ENCODE peak calls at places on chromosomes 1 and 21, in eight cellular contexts. One of them, this sample, is unnamed.

GRCh38 chr1:212794561-212795014 is 2.9 kb downstream of the TATDN3 start:
- DNase-seq in A549: no peak
- DNase-seq in GM12878: peak; percentile 90
- DNase-seq in heart left ventricle: no peak
- DNase-seq in uterus: no peak
- DNase-seq in transverse colon: no peak
- DNase-seq in prostate gland: no peak
- DNase-seq in sigmoid colon: no peak
- DNase-seq in this sample: no peak

GRCh38 chr1:200323856-200324400 is 85.9 kb downstream of the ZNF281 start:
- DNase-seq in A549: no peak
- DNase-seq in GM12878: no peak
- DNase-seq in heart left ventricle: no peak
- DNase-seq in uterus: no peak
- DNase-seq in transverse colon: no peak
- DNase-seq in prostate gland: no peak
- DNase-seq in sigmoid colon: no peak
- DNase-seq in this sample: no peak

GRCh38 chr1:117366982-117367768 is at the start of gene MAN1A2:
- DNase-seq in A549: peak; percentile 24
- DNase-seq in GM12878: peak; percentile 53
- DNase-seq in heart left ventricle: peak; percentile 95
- DNase-seq in uterus: peak; percentile 85
- DNase-seq in transverse colon: peak; percentile 92
- DNase-seq in prostate gland: peak; percentile 93
- DNase-seq in sigmoid colon: peak; percentile 95
- DNase-seq in this sample: no peak

GRCh38 chr1:153940756-153941155 is 5.8 kb downstream of the DENND4B start:
- DNase-seq in A549: no peak
- DNase-seq in GM12878: no peak
- DNase-seq in heart left ventricle: no peak
- DNase-seq in uterus: no peak
- DNase-seq in transverse colon: no peak
- DNase-seq in prostate gland: no peak
- DNase-seq in sigmoid colon: no peak
- DNase-seq in this sample: no peak

GRCh38 chr1:246317723-246318359 is 189.2 kb downstream of the SMYD3 start:
- DNase-seq in A549: no peak
- DNase-seq in GM12878: no peak
- DNase-seq in heart left ventricle: no peak
- DNase-seq in uterus: no peak
- DNase-seq in transverse colon: no peak
- DNase-seq in prostate gland: no peak
- DNase-seq in sigmoid colon: no peak
- DNase-seq in this sample: no peak

GRCh38 chr1:28058168-28058567 is 30.2 kb downstream of the EYA3 start:
- DNase-seq in A549: no peak
- DNase-seq in GM12878: no peak
- DNase-seq in heart left ventricle: no peak
- DNase-seq in uterus: no peak
- DNase-seq in transverse colon: no peak
- DNase-seq in prostate gland: no peak
- DNase-seq in sigmoid colon: no peak
- DNase-seq in this sample: no peak

GRCh38 chr1:185483647-185484450 is 166.8 kb upstream of the IVNS1ABP start:
- DNase-seq in A549: peak; percentile 38
- DNase-seq in GM12878: no peak
- DNase-seq in heart left ventricle: no peak
- DNase-seq in uterus: no peak
- DNase-seq in transverse colon: no peak
- DNase-seq in prostate gland: peak; percentile 58
- DNase-seq in sigmoid colon: no peak
- DNase-seq in this sample: no peak

GRCh38 chr1:209769956-209770355 is 14.1 kb downstream of the TRAF3IP3 start:
- DNase-seq in A549: no peak
- DNase-seq in GM12878: no peak
- DNase-seq in heart left ventricle: no peak
- DNase-seq in uterus: no peak
- DNase-seq in transverse colon: no peak
- DNase-seq in prostate gland: no peak
- DNase-seq in sigmoid colon: no peak
- DNase-seq in this sample: no peak

GRCh38 chr1:179079113-179079761 is 2.6 kb upstream of the TOR3A start:
- DNase-seq in A549: peak; percentile 66
- DNase-seq in GM12878: no peak
- DNase-seq in heart left ventricle: no peak
- DNase-seq in uterus: peak; percentile 65
- DNase-seq in transverse colon: peak; percentile 57
- DNase-seq in prostate gland: peak; percentile 62
- DNase-seq in sigmoid colon: peak; percentile 74
- DNase-seq in this sample: no peak

GRCh38 chr1:30879940-30880339 is 28.6 kb downstream of the SDC3 start:
- DNase-seq in A549: no peak
- DNase-seq in GM12878: no peak
- DNase-seq in heart left ventricle: no peak
- DNase-seq in uterus: no peak
- DNase-seq in transverse colon: no peak
- DNase-seq in prostate gland: no peak
- DNase-seq in sigmoid colon: no peak
- DNase-seq in this sample: no peak

GRCh38 chr1:11283148-11283547 is 10.2 kb downstream of the UBIAD1 start:
- DNase-seq in A549: no peak
- DNase-seq in GM12878: no peak
- DNase-seq in heart left ventricle: no peak
- DNase-seq in uterus: no peak
- DNase-seq in transverse colon: no peak
- DNase-seq in prostate gland: no peak
- DNase-seq in sigmoid colon: no peak
- DNase-seq in this sample: no peak

GRCh38 chr1:22889213-22889827 is 83.3 kb downstream of the LACTBL1 start:
- DNase-seq in A549: peak; percentile 41
- DNase-seq in GM12878: no peak
- DNase-seq in heart left ventricle: no peak
- DNase-seq in uterus: no peak
- DNase-seq in transverse colon: no peak
- DNase-seq in prostate gland: peak; percentile 18
- DNase-seq in sigmoid colon: no peak
- DNase-seq in this sample: no peak

GRCh38 chr1:221336141-221336540 is 405.7 kb downstream of the DUSP10 start:
- DNase-seq in A549: no peak
- DNase-seq in GM12878: no peak
- DNase-seq in heart left ventricle: no peak
- DNase-seq in uterus: no peak
- DNase-seq in transverse colon: no peak
- DNase-seq in prostate gland: no peak
- DNase-seq in sigmoid colon: no peak
- DNase-seq in this sample: no peak

GRCh38 chr1:149936076-149936991 is at the start of gene MTMR11:
- DNase-seq in A549: peak; percentile 66
- DNase-seq in GM12878: no peak
- DNase-seq in heart left ventricle: no peak
- DNase-seq in uterus: peak; percentile 67
- DNase-seq in transverse colon: peak; percentile 63
- DNase-seq in prostate gland: peak; percentile 32
- DNase-seq in sigmoid colon: peak; percentile 80
- DNase-seq in this sample: no peak

GRCh38 chr1:26787706-26788514 is at the start of gene PIGV:
- DNase-seq in A549: peak; percentile 76
- DNase-seq in GM12878: no peak
- DNase-seq in heart left ventricle: peak; percentile 95
- DNase-seq in uterus: peak; percentile 84
- DNase-seq in transverse colon: peak; percentile 90
- DNase-seq in prostate gland: peak; percentile 79
- DNase-seq in sigmoid colon: peak; percentile 93
- DNase-seq in this sample: no peak

GRCh38 chr1:26787381-26787705 is 407 bp upstream of the PIGV start:
- DNase-seq in A549: no peak
- DNase-seq in GM12878: peak; percentile 80
- DNase-seq in heart left ventricle: no peak
- DNase-seq in uterus: no peak
- DNase-seq in transverse colon: peak; percentile 61
- DNase-seq in prostate gland: no peak
- DNase-seq in sigmoid colon: no peak
- DNase-seq in this sample: no peak

GRCh38 chr1:26785611-26786436 is 1.9 kb upstream of the PIGV start:
- DNase-seq in A549: no peak
- DNase-seq in GM12878: no peak
- DNase-seq in heart left ventricle: no peak
- DNase-seq in uterus: no peak
- DNase-seq in transverse colon: peak; percentile 28
- DNase-seq in prostate gland: no peak
- DNase-seq in sigmoid colon: no peak
- DNase-seq in this sample: no peak

GRCh38 chr1:26788515-26788785 is 700 bp downstream of the PIGV start:
- DNase-seq in A549: no peak
- DNase-seq in GM12878: no peak
- DNase-seq in heart left ventricle: no peak
- DNase-seq in uterus: no peak
- DNase-seq in transverse colon: no peak
- DNase-seq in prostate gland: no peak
- DNase-seq in sigmoid colon: no peak
- DNase-seq in this sample: no peak

GRCh38 chr1:26786437-26787380 is 1.0 kb upstream of the PIGV start:
- DNase-seq in A549: no peak
- DNase-seq in GM12878: no peak
- DNase-seq in heart left ventricle: peak; percentile 79
- DNase-seq in uterus: peak; percentile 77
- DNase-seq in transverse colon: peak; percentile 62
- DNase-seq in prostate gland: peak; percentile 20
- DNase-seq in sigmoid colon: peak; percentile 90
- DNase-seq in this sample: no peak
- TF ChIP-seq POLR2A in A549: no peak
- TF ChIP-seq POLR2A in GM12878: peak; percentile 41
- TF ChIP-seq POLR2A in heart left ventricle: peak; percentile 51
- TF ChIP-seq POLR2A in uterus: peak; percentile 42
- TF ChIP-seq POLR2A in transverse colon: peak; percentile 25
- TF ChIP-seq POLR2A in prostate gland: no peak
- TF ChIP-seq POLR2A in sigmoid colon: no peak
- TF ChIP-seq POLR2A in this sample: no peak

GRCh38 chr21:23612210-23612609 is 1995.1 kb downstream of the MRPL39 start:
- DNase-seq in A549: no peak
- DNase-seq in GM12878: no peak
- DNase-seq in heart left ventricle: no peak
- DNase-seq in uterus: no peak
- DNase-seq in transverse colon: no peak
- DNase-seq in prostate gland: no peak
- DNase-seq in sigmoid colon: no peak
- DNase-seq in this sample: no peak

GRCh38 chr21:23613014-23613413 is 1994.3 kb downstream of the MRPL39 start:
- DNase-seq in A549: no peak
- DNase-seq in GM12878: no peak
- DNase-seq in heart left ventricle: no peak
- DNase-seq in uterus: no peak
- DNase-seq in transverse colon: no peak
- DNase-seq in prostate gland: no peak
- DNase-seq in sigmoid colon: no peak
- DNase-seq in this sample: no peak

GRCh38 chr21:23607782-23608181 is 1999.5 kb downstream of the MRPL39 start:
- DNase-seq in A549: no peak
- DNase-seq in GM12878: no peak
- DNase-seq in heart left ventricle: no peak
- DNase-seq in uterus: no peak
- DNase-seq in transverse colon: no peak
- DNase-seq in prostate gland: no peak
- DNase-seq in sigmoid colon: no peak
- DNase-seq in this sample: no peak
- H3K9me3 ChIP-seq in A549: no peaks in the 10 kb centered on the region
- H3K9me3 ChIP-seq in GM12878: no peaks in the 10 kb centered on the region
- H3K9me3 ChIP-seq in heart left ventricle: no peaks in the 10 kb centered on the region
- H3K9me3 ChIP-seq in uterus: no peaks in the 10 kb centered on the region
- H3K9me3 ChIP-seq in transverse colon: no peaks in the 10 kb centered on the region
- H3K9me3 ChIP-seq in prostate gland: no peaks in the 10 kb centered on the region
- H3K9me3 ChIP-seq in sigmoid colon: no peaks in the 10 kb centered on the region
- H3K9me3 ChIP-seq in this sample: no peaks in the 10 kb centered on the region

GRCh38 chr1:33972676-33973395 is 109.0 kb downstream of the HMGB4 start:
- DNase-seq in A549: no peak
- DNase-seq in GM12878: no peak
- DNase-seq in heart left ventricle: peak; percentile 80
- DNase-seq in uterus: no peak
- DNase-seq in transverse colon: no peak
- DNase-seq in prostate gland: peak; percentile 66
- DNase-seq in sigmoid colon: peak; percentile 72
- DNase-seq in this sample: no peak

GRCh38 chr1:33970148-33970825 is 106.4 kb downstream of the HMGB4 start:
- DNase-seq in A549: no peak
- DNase-seq in GM12878: no peak
- DNase-seq in heart left ventricle: no peak
- DNase-seq in uterus: no peak
- DNase-seq in transverse colon: no peak
- DNase-seq in prostate gland: no peak
- DNase-seq in sigmoid colon: no peak
- DNase-seq in this sample: no peak

GRCh38 chr1:33971913-33972312 is 108.0 kb downstream of the HMGB4 start:
- DNase-seq in A549: no peak
- DNase-seq in GM12878: no peak
- DNase-seq in heart left ventricle: no peak
- DNase-seq in uterus: no peak
- DNase-seq in transverse colon: no peak
- DNase-seq in prostate gland: no peak
- DNase-seq in sigmoid colon: no peak
- DNase-seq in this sample: no peak

GRCh38 chr1:33974147-33974546 is 110.3 kb downstream of the HMGB4 start:
- DNase-seq in A549: no peak
- DNase-seq in GM12878: no peak
- DNase-seq in heart left ventricle: no peak
- DNase-seq in uterus: no peak
- DNase-seq in transverse colon: no peak
- DNase-seq in prostate gland: no peak
- DNase-seq in sigmoid colon: no peak
- DNase-seq in this sample: no peak

GRCh38 chr1:33971018-33971710 is 107.3 kb downstream of the HMGB4 start:
- DNase-seq in A549: no peak
- DNase-seq in GM12878: no peak
- DNase-seq in heart left ventricle: no peak
- DNase-seq in uterus: no peak
- DNase-seq in transverse colon: no peak
- DNase-seq in prostate gland: no peak
- DNase-seq in sigmoid colon: no peak
- DNase-seq in this sample: no peak
- TF ChIP-seq POLR2A in A549: no peak
- TF ChIP-seq POLR2A in GM12878: no peak
- TF ChIP-seq POLR2A in heart left ventricle: no peak
- TF ChIP-seq POLR2A in uterus: no peak
- TF ChIP-seq POLR2A in transverse colon: no peak
- TF ChIP-seq POLR2A in prostate gland: no peak
- TF ChIP-seq POLR2A in sigmoid colon: no peak
- TF ChIP-seq POLR2A in this sample: no peak

DNA sequence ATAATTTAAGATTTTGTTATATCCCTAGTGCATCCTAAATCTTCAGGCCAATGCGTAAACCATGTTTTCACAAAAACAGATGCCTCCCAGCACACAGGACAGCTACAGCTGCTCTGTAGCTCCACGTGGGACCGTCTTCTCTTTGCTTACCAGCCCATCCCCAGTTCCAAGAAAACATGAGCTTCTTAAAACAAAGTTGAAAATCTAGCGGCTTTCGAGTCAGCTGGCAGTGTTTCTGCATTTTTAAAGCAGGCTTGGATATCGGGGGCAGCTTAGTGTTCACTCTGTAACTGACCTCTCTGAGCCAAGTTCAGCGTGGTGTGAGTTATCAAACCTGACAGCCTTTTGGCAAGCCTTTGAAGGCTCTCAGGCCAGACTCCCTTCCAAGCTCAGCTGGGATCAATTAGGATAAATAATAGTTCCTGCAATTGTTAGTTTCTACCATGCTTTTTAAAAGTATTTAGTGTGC is 881.5 kb downstream of the LTN1 start:
- DNase-seq in A549: no peak
- DNase-seq in GM12878: no peak
- DNase-seq in heart left ventricle: no peak
- DNase-seq in uterus: peak; percentile 92
- DNase-seq in transverse colon: peak; percentile 39
- DNase-seq in prostate gland: no peak
- DNase-seq in sigmoid colon: peak; percentile 89
- DNase-seq in this sample: no peak
- H3K9me3 ChIP-seq in A549: no peaks in the 10 kb centered on the region
- H3K9me3 ChIP-seq in GM12878: no peaks in the 10 kb centered on the region
- H3K9me3 ChIP-seq in heart left ventricle: no peaks in the 10 kb centered on the region
- H3K9me3 ChIP-seq in uterus: no peaks in the 10 kb centered on the region
- H3K9me3 ChIP-seq in transverse colon: no peaks in the 10 kb centered on the region
- H3K9me3 ChIP-seq in prostate gland: no peaks in the 10 kb centered on the region
- H3K9me3 ChIP-seq in sigmoid colon: no peaks in the 10 kb centered on the region
- H3K9me3 ChIP-seq in this sample: no peaks in the 10 kb centered on the region